ENCODE peak calls at places on chromosomes 1 and 21, in eight cellular contexts. One of them, this sample, is unnamed.

GRCh38 chr1:220896088-220896487 is 16.8 kb downstream of the HLX start:
- DNase-seq in OCI-LY7: no peak
- DNase-seq in DND-41: no peak
- DNase-seq in IMR-90: no peak
- DNase-seq in GM23248: no peak
- DNase-seq in mammary epithelial cell: no peak
- DNase-seq in K562: no peak
- DNase-seq in GM23338: peak; percentile 37
- DNase-seq in this sample: no peak

GRCh38 chr1:230781596-230781995 is 34.4 kb downstream of the CAPN9 start:
- DNase-seq in OCI-LY7: no peak
- DNase-seq in DND-41: no peak
- DNase-seq in IMR-90: peak; percentile 30
- DNase-seq in GM23248: no peak
- DNase-seq in mammary epithelial cell: peak; percentile 34
- DNase-seq in K562: no peak
- DNase-seq in GM23338: no peak
- DNase-seq in this sample: no peak

GRCh38 chr1:94921977-94922376 is 4.9 kb downstream of the CNN3 start:
- DNase-seq in OCI-LY7: no peak
- DNase-seq in DND-41: no peak
- DNase-seq in IMR-90: no peak
- DNase-seq in GM23248: no peak
- DNase-seq in mammary epithelial cell: no peak
- DNase-seq in K562: no peak
- DNase-seq in GM23338: no peak
- DNase-seq in this sample: no peak

GRCh38 chr21:29144736-29145353 is 14.4 kb downstream of the MAP3K7CL start:
- DNase-seq in OCI-LY7: no peak
- DNase-seq in DND-41: no peak
- DNase-seq in IMR-90: peak; percentile 61
- DNase-seq in GM23248: peak; percentile 68
- DNase-seq in mammary epithelial cell: peak; percentile 20
- DNase-seq in K562: no peak
- DNase-seq in GM23338: no peak
- DNase-seq in this sample: no peak

GRCh38 chr1:25905680-25906643 is at the start of gene STMN1:
- DNase-seq in OCI-LY7: peak; percentile 97
- DNase-seq in DND-41: peak; percentile 96
- DNase-seq in IMR-90: peak; percentile 89
- DNase-seq in GM23248: peak; percentile 92
- DNase-seq in mammary epithelial cell: peak; percentile 81
- DNase-seq in K562: peak; percentile 97
- DNase-seq in GM23338: peak; percentile 98
- DNase-seq in this sample: peak; percentile 96

GRCh38 chr1:79899914-79900313 is 893.4 kb upstream of the ADGRL4 start:
- DNase-seq in OCI-LY7: no peak
- DNase-seq in DND-41: no peak
- DNase-seq in IMR-90: peak; percentile 100
- DNase-seq in GM23248: peak; percentile 98
- DNase-seq in mammary epithelial cell: peak; percentile 80
- DNase-seq in K562: no peak
- DNase-seq in GM23338: no peak
- DNase-seq in this sample: no peak

GRCh38 chr1:229848762-229849677 is 218.0 kb upstream of the GALNT2 start:
- DNase-seq in OCI-LY7: peak; percentile 64
- DNase-seq in DND-41: peak; percentile 40
- DNase-seq in IMR-90: peak; percentile 26
- DNase-seq in GM23248: peak; percentile 56
- DNase-seq in mammary epithelial cell: peak; percentile 9
- DNase-seq in K562: peak; percentile 67
- DNase-seq in GM23338: peak; percentile 73
- DNase-seq in this sample: peak; percentile 34

GRCh38 chr1:22527555-22528296 is 35.6 kb upstream of the EPHA8 start:
- DNase-seq in OCI-LY7: no peak
- DNase-seq in DND-41: no peak
- DNase-seq in IMR-90: no peak
- DNase-seq in GM23248: peak; percentile 10
- DNase-seq in mammary epithelial cell: no peak
- DNase-seq in K562: no peak
- DNase-seq in GM23338: peak; percentile 57
- DNase-seq in this sample: no peak

GRCh38 chr1:16376971-16377370 is 9.9 kb downstream of the SZRD1 start:
- DNase-seq in OCI-LY7: no peak
- DNase-seq in DND-41: no peak
- DNase-seq in IMR-90: no peak
- DNase-seq in GM23248: no peak
- DNase-seq in mammary epithelial cell: no peak
- DNase-seq in K562: no peak
- DNase-seq in GM23338: no peak
- DNase-seq in this sample: no peak

DNA sequence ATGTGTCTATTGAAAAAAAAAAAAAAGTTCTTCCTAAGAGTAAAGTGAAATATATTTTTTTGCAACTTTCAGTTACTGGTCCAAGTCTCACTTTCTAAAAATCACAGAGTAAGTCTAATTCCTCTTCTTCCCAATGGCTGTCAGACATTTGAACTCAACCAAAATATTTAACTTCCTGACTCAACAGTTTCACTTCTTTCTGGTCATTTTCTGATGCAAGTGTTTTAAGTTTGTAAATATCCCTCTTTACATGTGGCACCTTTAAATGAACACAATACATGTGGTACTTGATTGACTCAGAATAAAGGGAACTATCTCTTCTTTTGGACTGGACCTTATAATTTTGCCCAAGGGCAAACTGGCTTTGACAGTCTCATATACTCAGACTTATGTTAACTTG is 76.7 kb downstream of the ASH1L start:
- DNase-seq in OCI-LY7: peak; percentile 40
- DNase-seq in DND-41: no peak
- DNase-seq in IMR-90: no peak
- DNase-seq in GM23248: no peak
- DNase-seq in mammary epithelial cell: no peak
- DNase-seq in K562: no peak
- DNase-seq in GM23338: no peak
- DNase-seq in this sample: no peak
- H3K4me2 ChIP-seq in OCI-LY7: peak overlapping the region; percentile 52
- H3K4me2 ChIP-seq in DND-41: no peak overlapping the region
- H3K4me2 ChIP-seq in IMR-90: no peak overlapping the region
- H3K4me2 ChIP-seq in GM23248: no peak overlapping the region
- H3K4me2 ChIP-seq in mammary epithelial cell: no peak overlapping the region
- H3K4me2 ChIP-seq in K562: no peak overlapping the region
- H3K4me2 ChIP-seq in GM23338: no peak overlapping the region
- H3K4me2 ChIP-seq in this sample: no peak overlapping the region

GRCh38 chr1:159827102-159827490 is 423 bp downstream of the SLAMF8 start:
- DNase-seq in OCI-LY7: no peak
- DNase-seq in DND-41: no peak
- DNase-seq in IMR-90: no peak
- DNase-seq in GM23248: no peak
- DNase-seq in mammary epithelial cell: no peak
- DNase-seq in K562: no peak
- DNase-seq in GM23338: no peak
- DNase-seq in this sample: no peak

GRCh38 chr1:159827549-159827948 is 876 bp downstream of the SLAMF8 start:
- DNase-seq in OCI-LY7: no peak
- DNase-seq in DND-41: no peak
- DNase-seq in IMR-90: no peak
- DNase-seq in GM23248: no peak
- DNase-seq in mammary epithelial cell: no peak
- DNase-seq in K562: no peak
- DNase-seq in GM23338: no peak
- DNase-seq in this sample: no peak

GRCh38 chr1:159828176-159828575 is 1.5 kb downstream of the SLAMF8 start:
- DNase-seq in OCI-LY7: no peak
- DNase-seq in DND-41: no peak
- DNase-seq in IMR-90: no peak
- DNase-seq in GM23248: no peak
- DNase-seq in mammary epithelial cell: no peak
- DNase-seq in K562: no peak
- DNase-seq in GM23338: no peak
- DNase-seq in this sample: no peak

GRCh38 chr1:159825564-159825963 is 1.1 kb upstream of the SLAMF8 start:
- DNase-seq in OCI-LY7: no peak
- DNase-seq in DND-41: peak; percentile 9
- DNase-seq in IMR-90: no peak
- DNase-seq in GM23248: no peak
- DNase-seq in mammary epithelial cell: no peak
- DNase-seq in K562: no peak
- DNase-seq in GM23338: no peak
- DNase-seq in this sample: no peak

DNA sequence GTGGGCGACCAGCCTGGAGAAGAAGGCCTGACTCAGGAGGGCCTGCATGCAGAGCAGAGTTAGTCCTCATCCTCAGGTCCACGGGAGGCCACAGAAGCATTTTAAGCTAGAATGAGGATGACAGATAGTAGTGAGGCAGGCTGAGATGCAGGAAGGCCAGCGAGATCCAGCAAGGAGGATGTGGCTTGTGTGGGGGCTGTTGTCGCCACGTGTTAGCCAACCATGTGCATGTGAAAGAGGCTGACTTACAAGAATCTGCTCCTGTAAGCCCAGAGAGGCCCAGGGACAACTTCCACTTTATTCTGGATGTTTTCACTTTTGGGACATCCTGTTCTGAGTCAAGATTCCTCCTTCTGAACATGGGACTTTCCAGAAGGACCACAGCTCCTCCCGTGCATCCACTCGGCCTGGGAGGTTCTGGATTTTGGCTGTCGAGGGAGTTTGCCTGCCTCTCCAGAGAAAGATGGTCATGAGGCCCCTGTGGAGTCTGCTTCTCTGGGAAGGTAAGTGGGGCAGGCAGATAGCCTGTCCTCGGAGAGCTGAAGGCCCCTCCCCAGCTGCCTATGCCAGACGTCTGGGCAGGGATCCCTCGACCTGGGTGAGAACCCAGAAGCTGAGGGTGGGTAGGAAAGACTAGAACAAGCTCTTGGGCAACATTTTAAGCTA is at the start of gene SLAMF8:
- DNase-seq in OCI-LY7: no peak
- DNase-seq in DND-41: peak; percentile 65
- DNase-seq in IMR-90: no peak
- DNase-seq in GM23248: peak; percentile 40
- DNase-seq in mammary epithelial cell: no peak
- DNase-seq in K562: no peak
- DNase-seq in GM23338: no peak
- DNase-seq in this sample: no peak
- H3K4me3 ChIP-seq in OCI-LY7: no peak within 1 kb of the TSS
- H3K4me3 ChIP-seq in DND-41: no peak within 1 kb of the TSS
- H3K4me3 ChIP-seq in IMR-90: no peak within 1 kb of the TSS
- H3K4me3 ChIP-seq in GM23248: no peak within 1 kb of the TSS
- H3K4me3 ChIP-seq in mammary epithelial cell: no peak within 1 kb of the TSS
- H3K4me3 ChIP-seq in K562: no peak within 1 kb of the TSS
- H3K4me3 ChIP-seq in GM23338: no peak within 1 kb of the TSS
- H3K4me3 ChIP-seq in this sample: no peak within 1 kb of the TSS

GRCh38 chr21:44322621-44323325 is 16.4 kb downstream of the CFAP410 start:
- DNase-seq in OCI-LY7: no peak
- DNase-seq in DND-41: no peak
- DNase-seq in IMR-90: no peak
- DNase-seq in GM23248: no peak
- DNase-seq in mammary epithelial cell: no peak
- DNase-seq in K562: no peak
- DNase-seq in GM23338: no peak
- DNase-seq in this sample: no peak
- H3K36me3 ChIP-seq in OCI-LY7: peaks cover 47% of the 10 kb centered on the region
- H3K36me3 ChIP-seq in DND-41: peaks cover 90% of the 10 kb centered on the region
- H3K36me3 ChIP-seq in IMR-90: peaks cover 72% of the 10 kb centered on the region
- H3K36me3 ChIP-seq in GM23248: no peaks in the 10 kb centered on the region
- H3K36me3 ChIP-seq in mammary epithelial cell: peaks cover 5% of the 10 kb centered on the region
- H3K36me3 ChIP-seq in K562: peaks cover 79% of the 10 kb centered on the region
- H3K36me3 ChIP-seq in GM23338: no peaks in the 10 kb centered on the region
- H3K36me3 ChIP-seq in this sample: no peaks in the 10 kb centered on the region

GRCh38 chr1:9684806-9685205 is 33.3 kb downstream of the PIK3CD start:
- DNase-seq in OCI-LY7: no peak
- DNase-seq in DND-41: no peak
- DNase-seq in IMR-90: no peak
- DNase-seq in GM23248: no peak
- DNase-seq in mammary epithelial cell: no peak
- DNase-seq in K562: no peak
- DNase-seq in GM23338: no peak
- DNase-seq in this sample: no peak
- H3K4me2 ChIP-seq in OCI-LY7: no peak overlapping the region
- H3K4me2 ChIP-seq in DND-41: no peak overlapping the region
- H3K4me2 ChIP-seq in IMR-90: no peak overlapping the region
- H3K4me2 ChIP-seq in GM23248: no peak overlapping the region
- H3K4me2 ChIP-seq in mammary epithelial cell: no peak overlapping the region
- H3K4me2 ChIP-seq in K562: no peak overlapping the region
- H3K4me2 ChIP-seq in GM23338: no peak overlapping the region
- H3K4me2 ChIP-seq in this sample: no peak overlapping the region

DNA sequence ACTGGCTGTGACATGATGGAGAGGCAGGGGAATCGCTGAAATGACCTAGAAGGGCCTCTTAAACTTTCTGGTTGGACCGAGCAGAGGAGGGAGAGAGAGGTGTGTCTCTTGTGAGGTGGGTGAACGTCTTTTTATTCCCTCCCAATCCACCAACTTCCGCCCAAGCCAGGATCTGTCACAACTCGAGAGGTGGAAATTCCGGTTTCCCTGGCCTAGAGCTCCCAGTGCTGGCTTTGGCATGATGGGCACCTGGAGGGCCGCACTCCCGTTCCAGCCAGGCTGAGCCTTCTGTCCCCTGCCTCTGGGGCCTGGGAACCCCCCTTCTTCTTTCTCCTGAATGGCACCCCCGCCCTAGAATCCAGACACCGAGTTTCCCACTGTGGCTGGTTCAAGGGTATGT is at the start of gene SEMA4A:
- DNase-seq in OCI-LY7: no peak
- DNase-seq in DND-41: no peak
- DNase-seq in IMR-90: no peak
- DNase-seq in GM23248: no peak
- DNase-seq in mammary epithelial cell: peak; percentile 79
- DNase-seq in K562: no peak
- DNase-seq in GM23338: peak; percentile 35
- DNase-seq in this sample: no peak
- H3K4me3 ChIP-seq in OCI-LY7: peak within 1 kb of the TSS; percentile 78
- H3K4me3 ChIP-seq in DND-41: no peak within 1 kb of the TSS
- H3K4me3 ChIP-seq in IMR-90: no peak within 1 kb of the TSS
- H3K4me3 ChIP-seq in GM23248: no peak within 1 kb of the TSS
- H3K4me3 ChIP-seq in mammary epithelial cell: peak within 1 kb of the TSS; percentile 17
- H3K4me3 ChIP-seq in K562: no peak within 1 kb of the TSS
- H3K4me3 ChIP-seq in GM23338: no peak within 1 kb of the TSS
- H3K4me3 ChIP-seq in this sample: no peak within 1 kb of the TSS

DNA sequence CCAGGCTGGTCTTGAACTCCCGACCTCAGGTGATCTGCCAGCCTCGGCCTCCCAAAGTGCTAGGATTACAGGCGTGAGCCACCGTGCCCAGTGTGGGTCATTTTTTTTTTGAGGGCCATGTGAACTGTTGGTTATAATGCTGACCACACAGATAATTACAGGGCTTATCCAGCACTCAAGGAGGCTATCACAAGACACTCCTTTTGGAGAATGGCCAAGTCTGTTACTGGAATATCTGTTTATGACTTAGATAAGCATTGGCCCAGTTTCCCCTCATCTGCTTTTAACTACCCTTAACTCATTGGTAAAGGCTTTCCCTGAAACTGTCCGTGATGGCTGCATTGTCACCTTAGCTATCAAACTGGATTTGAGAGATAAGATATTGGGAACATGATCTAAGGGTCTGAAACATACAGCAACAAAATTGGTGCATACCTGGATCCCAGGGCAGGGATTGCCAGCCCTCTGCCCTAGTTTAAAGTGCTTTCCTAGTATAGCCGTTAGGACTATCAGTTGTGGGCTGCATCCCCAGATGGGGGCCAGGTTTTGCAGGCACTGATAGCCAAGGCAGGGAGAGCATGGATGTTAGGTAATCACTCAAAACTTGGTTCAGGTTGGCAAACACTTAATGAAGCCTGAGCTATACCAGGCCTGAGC is 15.6 kb downstream of the SZT2 start:
- DNase-seq in OCI-LY7: no peak
- DNase-seq in DND-41: no peak
- DNase-seq in IMR-90: peak; percentile 58
- DNase-seq in GM23248: no peak
- DNase-seq in mammary epithelial cell: no peak
- DNase-seq in K562: peak; percentile 68
- DNase-seq in GM23338: no peak
- DNase-seq in this sample: peak; percentile 72
- H3K36me3 ChIP-seq in OCI-LY7: peaks cover 63% of the 10 kb centered on the region
- H3K36me3 ChIP-seq in DND-41: peaks cover 73% of the 10 kb centered on the region
- H3K36me3 ChIP-seq in IMR-90: peaks cover 39% of the 10 kb centered on the region
- H3K36me3 ChIP-seq in GM23248: peaks cover 27% of the 10 kb centered on the region
- H3K36me3 ChIP-seq in mammary epithelial cell: peaks cover 14% of the 10 kb centered on the region
- H3K36me3 ChIP-seq in K562: peaks cover 41% of the 10 kb centered on the region
- H3K36me3 ChIP-seq in GM23338: no peaks in the 10 kb centered on the region
- H3K36me3 ChIP-seq in this sample: no peaks in the 10 kb centered on the region

This sample was measured in hepatocyte.